ENCODE peak calls at places on chromosomes 4 and X, in ten cellular contexts. J is bronchial epithelial cell; G is astrocyte of the spinal cord; B is PC-3; U is mammary epithelial cell; S is mesenchymal stem cell; R is heart left ventricle; L is naive thymus-derived CD4-positive, alpha-beta T cell; F is GM23338; M is endodermal cell. W is an unnamed sample.

GRCh38 chr4:150056569-150056968 is 21.7 kb upstream of the DCLK2 start:
- DNase-seq in L (no peak), G (no peak), U (no peak), B (no peak), S (peak; percentile 85), J (peak; percentile 44), M (no peak), R (no peak), F (no peak), W (no peak)

GRCh38 chr4:54779797-54780196 is 122.0 kb downstream of the KIT start:
- DNase-seq in G (no peak), M (no peak), J (no peak), S (no peak), L (no peak), R (no peak), F (no peak), U (no peak), B (no peak), W (no peak)

GRCh38 chr4:156803056-156803455 is 168.5 kb downstream of the PDGFC start:
- DNase-seq in S (no peak), B (peak; percentile 30), J (no peak), F (no peak), U (peak; percentile 19), G (no peak), M (no peak), R (no peak), L (no peak), W (no peak)

GRCh38 chr4:84379881-84380618 is 119.0 kb downstream of the NKX6-1 start:
- DNase-seq in L (no peak), S (no peak), U (peak; percentile 12), B (peak; percentile 81), R (no peak), G (peak; percentile 49), M (peak; percentile 56), F (peak; percentile 24), J (peak; percentile 41), W (peak; percentile 28)

GRCh38 chr4:566508-567295 is 9.4 kb downstream of the TMEM271 start:
- DNase-seq in G (no peak), F (no peak), J (no peak), U (no peak), S (no peak), R (no peak), L (no peak), M (no peak), B (no peak), W (no peak)

GRCh38 chr4:21992330-21992729 is 43.8 kb upstream of the KCNIP4 start:
- DNase-seq in U (no peak), G (peak; percentile 28), R (no peak), J (no peak), F (no peak), B (no peak), L (no peak), M (no peak), S (no peak), W (peak; percentile 1)

GRCh38 chrX:131477498-131477897 is 66.4 kb upstream of the OR13H1 start:
- DNase-seq in M (peak; percentile 61), S (no peak), U (no peak), L (no peak), R (no peak), B (no peak), J (no peak), F (peak; percentile 68), G (no peak), W (no peak)

GRCh38 chr4:185384877-185385465 is 10.8 kb downstream of the LRP2BP start:
- DNase-seq in G (no peak), U (no peak), R (peak; percentile 18), F (peak; percentile 21), S (peak; percentile 10), M (no peak), J (no peak), L (no peak), B (no peak), W (no peak)

GRCh38 chr4:17115546-17115945 is 217.1 kb upstream of the LDB2 start:
- DNase-seq in M (no peak), U (no peak), L (no peak), S (peak; percentile 27), J (no peak), F (peak; percentile 29), R (no peak), G (no peak), B (no peak), W (no peak)

GRCh38 chr4:117085185-117085701 is at the start of gene TRAM1L1:
- DNase-seq in M (peak; percentile 94), R (peak; percentile 38), G (peak; percentile 79), L (no peak), B (peak; percentile 55), S (peak; percentile 79), U (peak; percentile 41), J (peak; percentile 19), F (peak; percentile 90), W (peak; percentile 65)
- H3K4me3 ChIP-seq in M (peak within 1 kb of the TSS; percentile 79), R (peak within 1 kb of the TSS; percentile 57), G (peak within 1 kb of the TSS; percentile 58), L (no peak within 1 kb of the TSS), B (peak within 1 kb of the TSS; percentile 84), S (peak within 1 kb of the TSS; percentile 79), U (peak within 1 kb of the TSS; percentile 62), J (peak within 1 kb of the TSS; percentile 57), F (peak within 1 kb of the TSS; percentile 64), W (peak within 1 kb of the TSS; percentile 56)

DNA sequence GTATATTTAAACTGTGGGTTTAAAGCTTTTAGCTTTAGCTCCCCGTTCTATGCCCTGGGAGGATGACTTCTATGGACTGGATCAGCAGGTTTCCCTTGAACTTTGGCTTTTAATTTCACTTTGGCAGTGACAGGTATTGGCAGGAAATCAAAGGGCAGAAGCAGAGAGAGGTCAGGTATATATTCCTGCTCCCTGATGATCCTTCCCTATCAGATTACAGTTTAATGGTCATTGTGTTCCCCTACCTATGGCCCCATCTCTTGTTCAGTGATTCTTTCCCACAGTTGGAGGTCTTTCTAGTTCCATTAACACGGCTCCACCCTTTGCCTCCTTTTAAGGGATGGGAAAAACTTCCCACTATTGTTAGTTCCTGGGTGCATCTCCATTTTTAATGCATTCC is 107.8 kb upstream of the TMEM47 start:
- DNase-seq in F (peak; percentile 73), U (no peak), J (no peak), L (no peak), R (no peak), B (peak; percentile 53), M (peak; percentile 67), G (no peak), S (no peak), W (no peak)
- H3K4me3 ChIP-seq in F (no peak overlapping the region), U (no peak overlapping the region), J (no peak overlapping the region), L (no peak overlapping the region), R (no peak overlapping the region), B (no peak overlapping the region), M (no peak overlapping the region), G (no peak overlapping the region), S (no peak overlapping the region), W (no peak overlapping the region)

GRCh38 chr4:8364848-8365350 is 75.6 kb downstream of the ACOX3 start:
- DNase-seq in L (no peak), S (no peak), R (no peak), U (no peak), F (no peak), B (no peak), M (no peak), J (no peak), G (no peak), W (no peak)

GRCh38 chr4:8365353-8365752 is 75.2 kb downstream of the ACOX3 start:
- DNase-seq in S (no peak), L (no peak), B (no peak), J (no peak), R (no peak), M (no peak), F (no peak), G (no peak), U (no peak), W (no peak)

GRCh38 chr4:8365951-8366350 is 74.6 kb downstream of the ACOX3 start:
- DNase-seq in L (no peak), U (no peak), B (no peak), M (no peak), J (no peak), S (no peak), F (no peak), G (no peak), R (no peak), W (no peak)

GRCh38 chr4:8368061-8368481 is 72.5 kb downstream of the ACOX3 start:
- DNase-seq in F (no peak), R (no peak), L (no peak), J (no peak), U (no peak), M (no peak), G (no peak), B (no peak), S (no peak), W (no peak)

GRCh38 chr4:8366601-8367000 is 73.9 kb downstream of the ACOX3 start:
- DNase-seq in R (no peak), S (no peak), B (no peak), F (no peak), L (no peak), U (no peak), M (no peak), J (no peak), G (no peak), W (no peak)
- H3K4me3 ChIP-seq in R (no peak overlapping the region), S (no peak overlapping the region), B (no peak overlapping the region), F (no peak overlapping the region), L (no peak overlapping the region), U (no peak overlapping the region), M (no peak overlapping the region), J (no peak overlapping the region), G (no peak overlapping the region), W (no peak overlapping the region)

DNA sequence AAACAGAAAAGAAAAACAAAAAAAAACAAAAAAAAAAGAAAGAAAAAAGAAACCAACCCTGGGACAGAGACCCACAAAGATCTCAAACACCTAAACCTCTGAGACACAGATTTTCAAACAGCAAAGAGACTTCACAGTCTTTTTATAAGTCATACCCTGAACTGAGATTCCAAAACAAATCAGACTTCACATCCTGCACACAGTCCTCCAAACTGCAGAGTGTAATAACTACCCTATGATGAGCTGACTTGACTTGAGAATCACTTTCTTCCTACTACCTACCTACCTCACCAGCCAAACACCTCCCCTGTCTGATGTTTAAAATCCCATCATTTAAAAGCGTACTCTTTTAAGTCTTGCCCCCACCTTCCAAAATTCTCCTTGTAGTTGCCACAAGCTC is 25.2 kb upstream of the GLOD5 start:
- DNase-seq in F (no peak), G (no peak), L (peak; percentile 19), B (no peak), R (no peak), U (no peak), S (no peak), J (no peak), M (no peak), W (no peak)
- H3K4me3 ChIP-seq in F (peak overlapping the region; percentile 24), G (peak overlapping the region; percentile 37), L (peak overlapping the region; percentile 45), B (peak overlapping the region; percentile 85), R (peak overlapping the region; percentile 70), U (no peak overlapping the region), S (no peak overlapping the region), J (no peak overlapping the region), M (no peak overlapping the region), W (peak overlapping the region; percentile 84)

DNA sequence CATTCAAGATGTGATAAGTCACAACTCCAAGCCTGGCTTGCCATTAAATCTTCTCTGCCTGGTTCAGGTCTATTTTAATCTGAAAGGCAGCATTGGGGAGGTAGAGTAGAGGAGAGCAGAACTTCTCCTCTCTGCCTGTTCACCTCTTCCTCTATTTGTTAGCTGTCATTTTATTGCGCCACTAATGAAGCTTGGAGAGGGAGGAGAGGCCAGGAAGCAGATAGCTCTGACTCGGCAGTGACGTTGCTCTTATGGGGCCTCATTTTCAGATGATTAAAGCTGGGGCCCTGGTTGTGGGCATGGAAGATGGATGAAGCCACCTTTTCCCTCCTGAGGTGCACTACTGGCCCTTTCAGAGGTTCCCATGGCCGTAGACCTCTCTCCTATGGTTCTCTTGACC is 207.3 kb downstream of the MID1IP1 start:
- DNase-seq in U (no peak), M (no peak), G (no peak), L (no peak), B (no peak), F (no peak), R (no peak), S (no peak), J (peak; percentile 34), W (no peak)
- H3K4me3 ChIP-seq in U (no peak overlapping the region), M (no peak overlapping the region), G (no peak overlapping the region), L (no peak overlapping the region), B (no peak overlapping the region), F (no peak overlapping the region), R (no peak overlapping the region), S (no peak overlapping the region), J (no peak overlapping the region), W (no peak overlapping the region)